ENCODE peak calls at places on chromosomes 5 and 9, in four cellular contexts. B is K562, E is HepG2, D is HCT116. S is an unnamed sample.

GRCh38 chr5:131305906-131306305 is 42.1 kb downstream of the CDC42SE2 start:
- DNase-seq in B (peak; percentile 12), E (no peak), D (no peak), S (no peak)

GRCh38 chr9:21754741-21755140 is 47.7 kb upstream of the MTAP start:
- DNase-seq in B (no peak), E (no peak), D (no peak), S (no peak)

GRCh38 chr5:39256472-39256871 is 37.1 kb upstream of the FYB1 start:
- DNase-seq in B (no peak), E (no peak), D (no peak), S (peak; percentile 39)

GRCh38 chr9:113241161-113241560 is 19.8 kb downstream of the SLC31A1 start:
- DNase-seq in B (no peak), E (no peak), D (no peak), S (no peak)

GRCh38 chr5:68279960-68280359 is 64.4 kb downstream of the PIK3R1 start:
- DNase-seq in B (peak; percentile 73), E (no peak), D (no peak), S (no peak)

GRCh38 chr5:178057839-178058238 is 55.5 kb upstream of the N4BP3 start:
- DNase-seq in B (no peak), E (no peak), D (no peak), S (no peak)

GRCh38 chr9:38478211-38478610 is 54.0 kb upstream of the IGFBPL1 start:
- DNase-seq in B (no peak), E (no peak), D (no peak), S (no peak)

GRCh38 chr5:69035665-69036064 is 58.1 kb upstream of the SLC30A5 start:
- DNase-seq in B (no peak), E (no peak), D (no peak), S (no peak)

GRCh38 chr5:25064306-25064705 is 419.5 kb upstream of the CDH10 start:
- DNase-seq in B (no peak), E (no peak), D (no peak), S (no peak)

GRCh38 chr5:178290376-178290775 is 57.8 kb upstream of the PHYKPL start:
- DNase-seq in B (no peak), E (no peak), D (no peak), S (no peak)

GRCh38 chr9:116940614-116941215 is 253.6 kb downstream of the TRIM32 start:
- DNase-seq in B (no peak), E (no peak), D (no peak), S (no peak)

GRCh38 chr5:23930985-23931384 is 423.6 kb downstream of the PRDM9 start:
- DNase-seq in B (no peak), E (no peak), D (no peak), S (no peak)

GRCh38 chr9:121154782-121155181 is 46.9 kb downstream of the RAB14 start:
- DNase-seq in B (peak; percentile 93), E (no peak), D (peak; percentile 46), S (no peak)

GRCh38 chr5:15717002-15717401 is 217.0 kb downstream of the FBXL7 start:
- DNase-seq in B (no peak), E (no peak), D (no peak), S (no peak)

GRCh38 chr5:90054612-90055011 is 354.9 kb downstream of the CETN3 start:
- DNase-seq in B (no peak), E (no peak), D (no peak), S (no peak)

GRCh38 chr5:56941981-56942380 is 9.9 kb downstream of the MIER3 start:
- DNase-seq in B (no peak), E (no peak), D (no peak), S (no peak)

GRCh38 chr5:81207009-81207408 is 26.1 kb upstream of the CKMT2 start:
- DNase-seq in B (peak; percentile 29), E (no peak), D (no peak), S (no peak)

GRCh38 chr5:65334077-65334476 is 147.6 kb downstream of the ADAMTS6 start:
- DNase-seq in B (no peak), E (no peak), D (no peak), S (no peak)

GRCh38 chr5:161925960-161926359 is 78.0 kb downstream of the GABRA1 start:
- DNase-seq in B (peak; percentile 1), E (no peak), D (no peak), S (no peak)

GRCh38 chr9:111038336-111039202 is at the start of gene LPAR1:
- DNase-seq in B (no peak), E (no peak), D (peak; percentile 24), S (no peak)

GRCh38 chr5:172828911-172829431 is 5.1 kb upstream of the ERGIC1 start:
- DNase-seq in B (no peak), E (no peak), D (no peak), S (no peak)

GRCh38 chr9:978117-978830 is 1.8 kb downstream of the DMRT3 start:
- DNase-seq in B (no peak), E (no peak), D (no peak), S (no peak)

GRCh38 chr9:90012825-90013425 is 408.1 kb downstream of the GADD45G start:
- DNase-seq in B (no peak), E (no peak), D (no peak), S (no peak)

GRCh38 chr5:132064140-132064539 is 3.7 kb downstream of the IL3 start:
- DNase-seq in B (no peak), E (no peak), D (no peak), S (no peak)

GRCh38 chr5:619444-619843 is 7.3 kb downstream of the CEP72 start:
- DNase-seq in B (no peak), E (no peak), D (no peak), S (no peak)

GRCh38 chr9:77092536-77092935 is 73.1 kb downstream of the FOXB2 start:
- DNase-seq in B (peak; percentile 3), E (no peak), D (no peak), S (no peak)

GRCh38 chr5:148455055-148455675 is 71.4 kb downstream of the FBXO38 start:
- DNase-seq in B (no peak), E (no peak), D (no peak), S (no peak)

GRCh38 chr9:87039809-87040392 is 92.6 kb upstream of the GAS1 start:
- DNase-seq in B (no peak), E (no peak), D (no peak), S (no peak)

GRCh38 chr5:95931118-95931833 is 30.4 kb downstream of the ELL2 start:
- DNase-seq in B (peak; percentile 52), E (no peak), D (no peak), S (no peak)

GRCh38 chr9:84239341-84239740 is 101.2 kb downstream of the SLC28A3 start:
- DNase-seq in B (no peak), E (no peak), D (no peak), S (no peak)

GRCh38 chr5:61619289-61619688 is 287.2 kb downstream of the ZSWIM6 start:
- DNase-seq in B (no peak), E (no peak), D (no peak), S (no peak)

GRCh38 chr5:61618577-61618976 is 286.5 kb downstream of the ZSWIM6 start:
- DNase-seq in B (no peak), E (no peak), D (no peak), S (no peak)

GRCh38 chr5:61620660-61621650 is 288.9 kb downstream of the ZSWIM6 start:
- DNase-seq in B (no peak), E (no peak), D (no peak), S (no peak)

GRCh38 chr5:61617995-61618525 is 286.0 kb downstream of the ZSWIM6 start:
- DNase-seq in B (peak; percentile 6), E (no peak), D (no peak), S (no peak)

GRCh38 chr5:61619777-61620518 is 287.9 kb downstream of the ZSWIM6 start:
- DNase-seq in B (no peak), E (no peak), D (no peak), S (no peak)
- TF ChIP-seq TCF7L2 in B (no peak), E (no peak), D (no peak), S (no peak)

DNA sequence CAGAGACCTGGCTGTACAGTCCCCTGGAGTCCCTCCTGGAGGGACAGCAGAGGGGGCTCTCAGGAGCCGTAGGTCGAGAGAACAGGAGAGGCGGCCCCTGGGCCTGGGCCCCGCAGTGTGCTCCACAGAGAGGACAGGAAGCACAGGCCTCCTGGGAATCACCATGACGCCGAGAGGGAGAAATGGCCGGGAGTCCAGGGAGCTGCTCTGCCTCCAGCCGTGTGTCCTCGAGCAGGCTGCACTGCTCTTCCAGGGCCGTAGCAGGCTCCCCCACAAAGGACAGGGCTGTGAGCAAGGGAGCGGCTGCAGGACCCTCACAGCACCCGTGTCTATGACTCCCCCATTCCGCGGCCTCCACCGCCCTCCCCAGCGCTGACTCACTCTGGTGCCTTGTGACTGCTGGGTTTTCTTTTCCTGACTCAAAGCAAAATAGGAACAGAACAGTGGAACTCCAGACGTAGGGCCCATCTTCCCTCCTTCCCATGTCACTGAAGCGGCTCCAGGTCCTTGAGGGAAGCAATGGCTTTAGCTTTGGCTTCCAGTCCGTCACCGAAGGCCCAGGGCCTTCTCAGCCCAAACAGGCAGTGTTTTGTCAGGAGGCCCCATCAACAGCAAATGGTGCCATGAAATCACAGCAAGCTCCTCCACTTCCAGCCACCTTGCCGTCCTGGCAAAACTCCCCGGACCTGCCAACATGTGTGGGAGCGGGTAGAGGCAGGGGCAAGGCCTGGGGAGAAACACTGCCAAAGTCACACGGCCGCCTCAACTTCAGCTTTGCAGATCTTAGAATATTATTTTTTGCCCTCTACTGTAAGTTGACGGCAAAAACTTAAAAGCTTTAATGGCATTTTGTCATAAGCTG is 114.2 kb downstream of the LHFPL2 start:
- DNase-seq in B (no peak), E (no peak), D (no peak), S (no peak)
- TF ChIP-seq POLR2AphosphoS5 in B (no peak), E (no peak), D (no peak), S (no peak)

GRCh38 chr9:99015448-99015847 is 71.7 kb downstream of the COL15A1 start:
- DNase-seq in B (no peak), E (no peak), D (no peak), S (no peak)
- TF ChIP-seq TCF7L2 in B (no peak), E (no peak), D (no peak), S (no peak)

GRCh38 chr9:5437254-5438216 is at the start of gene PLGRKT:
- DNase-seq in B (peak; percentile 82), E (peak; percentile 93), D (peak; percentile 80), S (no peak)

GRCh38 chr9:5440426-5440825 is 2.7 kb upstream of the PLGRKT start:
- DNase-seq in B (no peak), E (no peak), D (no peak), S (no peak)

GRCh38 chr9:5436441-5436840 is 1.3 kb downstream of the PLGRKT start:
- DNase-seq in B (no peak), E (no peak), D (no peak), S (no peak)

GRCh38 chr9:5441043-5441442 is 3.3 kb upstream of the PLGRKT start:
- DNase-seq in B (no peak), E (no peak), D (no peak), S (no peak)

DNA sequence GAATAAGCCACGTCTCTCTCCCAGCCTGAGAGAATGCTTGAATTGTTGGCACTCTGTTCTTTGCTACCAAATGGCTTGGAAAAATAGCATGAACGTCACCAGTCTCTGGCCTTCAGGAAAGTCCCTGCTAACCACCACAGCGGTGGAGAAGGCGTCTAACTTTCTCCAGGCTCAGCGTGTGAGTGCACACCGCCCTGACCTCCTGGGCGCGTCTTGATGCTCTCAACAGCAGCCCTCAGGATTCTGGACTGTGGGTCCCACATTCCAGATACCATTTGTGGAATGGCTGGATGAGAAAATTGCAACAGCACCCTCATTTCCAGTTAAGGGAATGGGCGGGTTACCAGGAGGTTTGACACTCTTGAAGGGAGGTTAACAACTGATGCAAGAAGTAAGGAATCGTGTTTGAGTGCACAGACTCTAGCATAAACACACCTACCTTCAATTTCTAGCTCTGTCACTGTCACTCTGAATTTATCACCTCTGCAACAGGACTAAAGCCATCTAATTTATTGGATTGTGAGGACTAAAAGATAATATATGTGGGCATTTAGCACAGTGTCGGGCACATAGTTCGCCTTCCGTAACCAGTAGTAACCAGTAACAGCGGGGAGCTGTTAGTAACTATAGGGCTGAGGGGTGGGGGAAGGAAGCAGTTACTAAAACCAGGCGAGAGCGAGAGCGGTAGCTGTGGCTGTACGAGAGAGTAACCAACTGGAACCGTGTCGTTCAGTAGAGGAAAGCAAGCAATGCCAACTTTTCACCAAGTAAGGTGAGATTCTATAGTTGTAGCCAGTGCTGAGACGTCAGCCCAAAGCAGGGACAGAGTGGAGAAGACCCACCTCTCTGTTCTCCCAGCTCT is 807 bp upstream of the PLGRKT start:
- DNase-seq in B (no peak), E (no peak), D (no peak), S (no peak)
- TF ChIP-seq POLR2AphosphoS5 in B (no peak), E (no peak), D (no peak), S (no peak)